ENCODE peak calls at places on chromosomes 2 and 18, in six cellular contexts. One of them, this sample, is unnamed.

GRCh38 chr2:195056001-195056400 is 601.0 kb upstream of the SLC39A10 start:
- DNase-seq in astrocyte: no peak
- DNase-seq in suprapubic skin: no peak
- DNase-seq in GM12864: no peak
- DNase-seq in astrocyte of the cerebellum: no peak
- DNase-seq in brain microvascular endothelial cell: no peak
- DNase-seq in this sample: no peak

GRCh38 chr2:212842544-212843185 is 304.1 kb upstream of the ERBB4 start:
- DNase-seq in suprapubic skin: no peak
- DNase-seq in GM12864: no peak
- DNase-seq in astrocyte: peak
- DNase-seq in astrocyte of the cerebellum: peak
- DNase-seq in brain microvascular endothelial cell: peak
- DNase-seq in this sample: peak

GRCh38 chr2:37645363-37645762 is 26.1 kb downstream of the CDC42EP3 start:
- DNase-seq in suprapubic skin: no peak
- DNase-seq in brain microvascular endothelial cell: no peak
- DNase-seq in astrocyte: peak
- DNase-seq in astrocyte of the cerebellum: no peak
- DNase-seq in GM12864: no peak
- DNase-seq in this sample: no peak

GRCh38 chr2:26678026-26678425 is 14.5 kb upstream of the KCNK3 start:
- DNase-seq in brain microvascular endothelial cell: no peak
- DNase-seq in suprapubic skin: no peak
- DNase-seq in GM12864: no peak
- DNase-seq in astrocyte of the cerebellum: no peak
- DNase-seq in astrocyte: no peak
- DNase-seq in this sample: no peak

GRCh38 chr2:163794635-163795034 is 58.8 kb upstream of the FIGN start:
- DNase-seq in astrocyte of the cerebellum: no peak
- DNase-seq in suprapubic skin: no peak
- DNase-seq in astrocyte: no peak
- DNase-seq in brain microvascular endothelial cell: no peak
- DNase-seq in GM12864: no peak
- DNase-seq in this sample: no peak

GRCh38 chr2:238521870-238522269 is 95.1 kb downstream of the ASB1 start:
- DNase-seq in GM12864: no peak
- DNase-seq in astrocyte of the cerebellum: no peak
- DNase-seq in brain microvascular endothelial cell: no peak
- DNase-seq in astrocyte: no peak
- DNase-seq in suprapubic skin: no peak
- DNase-seq in this sample: no peak

GRCh38 chr2:1140389-1141003 is 189.8 kb downstream of the SNTG2 start:
- DNase-seq in astrocyte: no peak
- DNase-seq in suprapubic skin: no peak
- DNase-seq in GM12864: no peak
- DNase-seq in brain microvascular endothelial cell: no peak
- DNase-seq in astrocyte of the cerebellum: no peak
- DNase-seq in this sample: no peak

GRCh38 chr2:200708951-200709350 is 102.8 kb upstream of the BZW1 start:
- DNase-seq in astrocyte: no peak
- DNase-seq in brain microvascular endothelial cell: no peak
- DNase-seq in GM12864: no peak
- DNase-seq in suprapubic skin: no peak
- DNase-seq in astrocyte of the cerebellum: no peak
- DNase-seq in this sample: no peak

GRCh38 chr2:181152221-181152620 is 171.8 kb downstream of the UBE2E3 start:
- DNase-seq in brain microvascular endothelial cell: no peak
- DNase-seq in suprapubic skin: no peak
- DNase-seq in GM12864: no peak
- DNase-seq in astrocyte: peak
- DNase-seq in astrocyte of the cerebellum: no peak
- DNase-seq in this sample: no peak

GRCh38 chr2:64615206-64615763 is 38.4 kb downstream of the SERTAD2 start:
- DNase-seq in suprapubic skin: no peak
- DNase-seq in astrocyte: no peak
- DNase-seq in brain microvascular endothelial cell: no peak
- DNase-seq in GM12864: no peak
- DNase-seq in astrocyte of the cerebellum: no peak
- DNase-seq in this sample: no peak

GRCh38 chr2:26193578-26194231 is 20.8 kb downstream of the GAREM2 start:
- DNase-seq in brain microvascular endothelial cell: no peak
- DNase-seq in GM12864: no peak
- DNase-seq in suprapubic skin: no peak
- DNase-seq in astrocyte: no peak
- DNase-seq in astrocyte of the cerebellum: no peak
- DNase-seq in this sample: no peak

GRCh38 chr2:112893801-112894200 is 17.2 kb upstream of the IL37 start:
- DNase-seq in astrocyte: no peak
- DNase-seq in GM12864: no peak
- DNase-seq in suprapubic skin: no peak
- DNase-seq in astrocyte of the cerebellum: no peak
- DNase-seq in brain microvascular endothelial cell: no peak
- DNase-seq in this sample: no peak

GRCh38 chr2:179332903-179333302 is 68.3 kb upstream of the SESTD1 start:
- DNase-seq in brain microvascular endothelial cell: peak
- DNase-seq in astrocyte: peak
- DNase-seq in suprapubic skin: no peak
- DNase-seq in astrocyte of the cerebellum: peak
- DNase-seq in GM12864: no peak
- DNase-seq in this sample: no peak

GRCh38 chr2:10360460-10361219 is 57.9 kb downstream of the HPCAL1 start:
- DNase-seq in brain microvascular endothelial cell: no peak
- DNase-seq in GM12864: no peak
- DNase-seq in astrocyte of the cerebellum: no peak
- DNase-seq in astrocyte: no peak
- DNase-seq in suprapubic skin: no peak
- DNase-seq in this sample: no peak

GRCh38 chr18:48408111-48408726 is 964 bp downstream of the ZBTB7C start:
- DNase-seq in GM12864: no peak
- DNase-seq in suprapubic skin: no peak
- DNase-seq in astrocyte of the cerebellum: no peak
- DNase-seq in brain microvascular endothelial cell: no peak
- DNase-seq in astrocyte: no peak
- DNase-seq in this sample: no peak

GRCh38 chr2:2640371-2640770 is 309.3 kb upstream of the MYT1L start:
- DNase-seq in astrocyte of the cerebellum: no peak
- DNase-seq in brain microvascular endothelial cell: no peak
- DNase-seq in astrocyte: no peak
- DNase-seq in suprapubic skin: no peak
- DNase-seq in GM12864: no peak
- DNase-seq in this sample: no peak

GRCh38 chr2:217863874-217864273 is 138.9 kb downstream of the TNS1 start:
- DNase-seq in brain microvascular endothelial cell: no peak
- DNase-seq in astrocyte: no peak
- DNase-seq in GM12864: no peak
- DNase-seq in astrocyte of the cerebellum: no peak
- DNase-seq in suprapubic skin: no peak
- DNase-seq in this sample: no peak

DNA sequence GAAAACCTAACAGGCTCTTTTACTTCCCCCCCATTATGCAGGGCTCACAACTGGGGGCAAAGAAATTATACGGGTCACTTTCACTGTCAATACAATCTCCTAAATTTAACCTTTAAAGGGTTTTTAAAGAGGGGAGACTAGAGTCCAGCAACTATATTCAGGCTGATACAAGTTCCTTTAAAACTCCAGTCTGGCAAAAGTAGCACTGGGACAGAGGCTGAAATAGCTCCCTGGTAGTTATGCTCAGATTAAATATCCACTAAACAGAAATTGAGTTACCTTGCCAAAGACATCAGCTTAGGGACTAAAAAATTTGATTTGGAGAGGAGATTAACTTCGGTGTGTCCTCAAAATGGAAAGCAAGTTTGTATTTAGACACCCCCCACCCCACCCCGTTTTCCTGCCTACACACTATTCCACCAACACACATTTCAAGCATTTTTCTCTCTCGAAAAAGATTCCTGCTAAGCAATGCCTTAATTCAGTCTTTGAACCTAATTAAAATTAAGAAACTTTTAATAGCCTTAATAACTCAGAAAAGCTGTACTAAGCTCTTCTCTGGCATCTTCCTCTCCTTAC is 127.2 kb downstream of the OSBPL1A start:
- DNase-seq in brain microvascular endothelial cell: no peak
- DNase-seq in suprapubic skin: no peak
- DNase-seq in astrocyte: no peak
- DNase-seq in astrocyte of the cerebellum: no peak
- DNase-seq in GM12864: no peak
- DNase-seq in this sample: no peak
- H3K4me3 ChIP-seq in brain microvascular endothelial cell: peak
- H3K4me3 ChIP-seq in suprapubic skin: peak
- H3K4me3 ChIP-seq in astrocyte: peak
- H3K4me3 ChIP-seq in astrocyte of the cerebellum: peak
- H3K4me3 ChIP-seq in GM12864: no peak
- H3K4me3 ChIP-seq in this sample: peak

GRCh38 chr2:158045362-158045761 is 56.3 kb upstream of the UPP2 start:
- DNase-seq in brain microvascular endothelial cell: no peak
- DNase-seq in astrocyte of the cerebellum: no peak
- DNase-seq in astrocyte: no peak
- DNase-seq in suprapubic skin: no peak
- DNase-seq in GM12864: no peak
- DNase-seq in this sample: no peak
- TF ChIP-seq CTCF in brain microvascular endothelial cell: peak
- TF ChIP-seq CTCF in astrocyte of the cerebellum: no peak
- TF ChIP-seq CTCF in astrocyte: no peak
- TF ChIP-seq CTCF in suprapubic skin: no peak
- TF ChIP-seq CTCF in GM12864: no peak
- TF ChIP-seq CTCF in this sample: peak

DNA sequence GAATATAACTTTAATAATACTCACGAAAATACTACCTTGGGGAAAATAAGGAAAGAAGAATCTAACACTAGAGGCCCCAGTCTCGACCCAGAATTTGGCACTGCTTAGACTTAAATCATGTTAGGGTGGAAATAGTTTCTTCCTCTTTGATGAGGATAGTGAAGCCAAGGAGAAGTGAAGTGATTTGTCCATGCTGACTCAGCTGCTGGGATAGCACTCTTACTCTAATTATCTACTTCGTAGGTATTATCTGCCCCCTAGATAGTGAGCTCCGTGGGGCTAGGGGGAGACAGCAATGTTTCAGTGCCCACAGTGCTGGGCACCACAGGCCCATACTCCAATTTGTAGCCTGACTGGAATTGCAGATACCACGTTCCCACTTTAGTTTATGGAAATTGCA is 2.6 kb downstream of the KCTD1 start:
- DNase-seq in astrocyte of the cerebellum: no peak
- DNase-seq in brain microvascular endothelial cell: no peak
- DNase-seq in astrocyte: no peak
- DNase-seq in GM12864: no peak
- DNase-seq in suprapubic skin: no peak
- DNase-seq in this sample: no peak
- H3K4me3 ChIP-seq in astrocyte of the cerebellum: peak
- H3K4me3 ChIP-seq in brain microvascular endothelial cell: peak
- H3K4me3 ChIP-seq in astrocyte: peak
- H3K4me3 ChIP-seq in GM12864: no peak
- H3K4me3 ChIP-seq in suprapubic skin: peak
- H3K4me3 ChIP-seq in this sample: peak

GRCh38 chr2:134352844-134353243 is 99.0 kb downstream of the MGAT5 start:
- DNase-seq in astrocyte of the cerebellum: no peak
- DNase-seq in astrocyte: no peak
- DNase-seq in suprapubic skin: no peak
- DNase-seq in GM12864: no peak
- DNase-seq in brain microvascular endothelial cell: no peak
- DNase-seq in this sample: no peak
- TF ChIP-seq CTCF in astrocyte of the cerebellum: no peak
- TF ChIP-seq CTCF in astrocyte: no peak
- TF ChIP-seq CTCF in suprapubic skin: no peak
- TF ChIP-seq CTCF in GM12864: no peak
- TF ChIP-seq CTCF in brain microvascular endothelial cell: no peak
- TF ChIP-seq CTCF in this sample: no peak

GRCh38 chr18:26574958-26575864 is 26.9 kb upstream of the KCTD1 start:
- DNase-seq in GM12864: no peak
- DNase-seq in astrocyte: peak
- DNase-seq in astrocyte of the cerebellum: peak
- DNase-seq in suprapubic skin: no peak
- DNase-seq in brain microvascular endothelial cell: peak
- DNase-seq in this sample: peak
- H3K4me3 ChIP-seq in GM12864: peak
- H3K4me3 ChIP-seq in astrocyte: peak
- H3K4me3 ChIP-seq in astrocyte of the cerebellum: peak
- H3K4me3 ChIP-seq in suprapubic skin: peak
- H3K4me3 ChIP-seq in brain microvascular endothelial cell: peak
- H3K4me3 ChIP-seq in this sample: peak

GRCh38 chr2:193963472-193964119 is 1693.4 kb upstream of the SLC39A10 start:
- DNase-seq in suprapubic skin: no peak
- DNase-seq in astrocyte: peak
- DNase-seq in brain microvascular endothelial cell: peak
- DNase-seq in GM12864: no peak
- DNase-seq in astrocyte of the cerebellum: peak
- DNase-seq in this sample: no peak
- TF ChIP-seq CTCF in suprapubic skin: no peak
- TF ChIP-seq CTCF in astrocyte: peak
- TF ChIP-seq CTCF in brain microvascular endothelial cell: peak
- TF ChIP-seq CTCF in GM12864: peak
- TF ChIP-seq CTCF in astrocyte of the cerebellum: peak
- TF ChIP-seq CTCF in this sample: peak

DNA sequence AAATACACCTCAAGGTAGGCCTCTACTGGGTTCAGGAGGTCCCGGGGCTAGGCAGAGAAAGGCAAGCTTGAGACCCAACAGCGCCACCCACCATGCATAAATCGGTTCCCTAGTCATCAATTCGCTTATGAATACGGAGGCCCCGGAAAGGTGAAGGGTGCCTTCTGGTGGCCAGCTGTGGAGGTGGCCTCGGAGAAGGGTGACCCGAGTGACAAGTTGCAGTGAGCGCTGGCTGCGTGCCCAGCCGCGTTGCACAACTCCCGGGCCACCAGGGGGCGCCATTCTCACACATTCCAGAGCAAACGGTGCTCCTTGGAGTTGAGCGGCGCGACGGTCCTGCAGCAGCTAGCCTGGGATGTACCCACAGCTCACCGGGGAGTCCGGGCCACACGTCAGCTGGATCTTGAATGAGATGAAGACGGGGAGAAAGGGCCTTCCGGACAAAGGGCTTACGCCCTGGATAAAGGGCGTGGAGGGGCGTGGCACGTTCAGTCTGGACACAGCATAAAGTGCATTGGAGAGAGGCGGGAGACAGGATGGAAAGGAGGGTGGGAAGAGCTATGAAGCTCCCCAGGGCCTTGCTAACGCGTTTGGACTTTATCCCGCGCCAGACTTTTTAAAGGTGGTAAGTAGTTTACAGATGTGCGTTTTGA is 20.4 kb downstream of the TMSB10 start:
- DNase-seq in astrocyte: peak
- DNase-seq in GM12864: peak
- DNase-seq in suprapubic skin: peak
- DNase-seq in brain microvascular endothelial cell: peak
- DNase-seq in astrocyte of the cerebellum: peak
- DNase-seq in this sample: peak
- H3K4me3 ChIP-seq in astrocyte: peak
- H3K4me3 ChIP-seq in GM12864: peak
- H3K4me3 ChIP-seq in suprapubic skin: peak
- H3K4me3 ChIP-seq in brain microvascular endothelial cell: peak
- H3K4me3 ChIP-seq in astrocyte of the cerebellum: peak
- H3K4me3 ChIP-seq in this sample: peak